ENCODE peak calls at places on chromosomes 2 and 18, in four cellular contexts. One of them, this sample, is unnamed. For H3K4me1, the result is how much of the 10 kb centered on the place peaks cover.

GRCh38 chr2:241815477-241816430 is 6.8 kb downstream of the NEU4 start:
- DNase-seq in Caco-2: no peak
- DNase-seq in adrenal gland: no peak
- DNase-seq in A549: no peak
- DNase-seq in this sample: no peak

GRCh38 chr18:59478591-59478990 is 119.5 kb upstream of the LMAN1 start:
- DNase-seq in Caco-2: no peak
- DNase-seq in adrenal gland: no peak
- DNase-seq in A549: no peak
- DNase-seq in this sample: peak

GRCh38 chr18:34114996-34115395 is 109.7 kb downstream of the NOL4 start:
- DNase-seq in Caco-2: no peak
- DNase-seq in adrenal gland: no peak
- DNase-seq in A549: no peak
- DNase-seq in this sample: no peak

GRCh38 chr2:183543731-183544130 is 419.5 kb downstream of the NUP35 start:
- DNase-seq in Caco-2: no peak
- DNase-seq in adrenal gland: no peak
- DNase-seq in A549: no peak
- DNase-seq in this sample: no peak

GRCh38 chr2:20640411-20641122 is 10.3 kb downstream of the HS1BP3 start:
- DNase-seq in Caco-2: no peak
- DNase-seq in adrenal gland: peak
- DNase-seq in A549: no peak
- DNase-seq in this sample: no peak

GRCh38 chr18:68840554-68841263 is 42.8 kb downstream of the CCDC102B start:
- DNase-seq in Caco-2: no peak
- DNase-seq in adrenal gland: no peak
- DNase-seq in A549: peak
- DNase-seq in this sample: no peak

GRCh38 chr2:207224814-207225482 is 59.2 kb upstream of the KLF7 start:
- DNase-seq in Caco-2: no peak
- DNase-seq in adrenal gland: no peak
- DNase-seq in A549: no peak
- DNase-seq in this sample: no peak

GRCh38 chr2:119252186-119253113 is 28.8 kb downstream of the STEAP3 start:
- DNase-seq in Caco-2: no peak
- DNase-seq in adrenal gland: no peak
- DNase-seq in A549: peak
- DNase-seq in this sample: no peak

GRCh38 chr2:20190862-20191713 is 33.8 kb downstream of the SDC1 start:
- DNase-seq in Caco-2: peak
- DNase-seq in adrenal gland: no peak
- DNase-seq in A549: peak
- DNase-seq in this sample: peak

GRCh38 chr2:101151141-101151858 is at the start of gene TBC1D8:
- DNase-seq in Caco-2: peak
- DNase-seq in adrenal gland: peak
- DNase-seq in A549: peak
- DNase-seq in this sample: peak

GRCh38 chr2:238166391-238167343 is 7.9 kb downstream of the ERFE start:
- DNase-seq in Caco-2: no peak
- DNase-seq in adrenal gland: no peak
- DNase-seq in A549: no peak
- DNase-seq in this sample: no peak

GRCh38 chr2:212173771-212174510 is 364.7 kb downstream of the ERBB4 start:
- DNase-seq in Caco-2: no peak
- DNase-seq in adrenal gland: no peak
- DNase-seq in A549: no peak
- DNase-seq in this sample: no peak

GRCh38 chr2:233422050-233422639 is 67.9 kb downstream of the DGKD start:
- DNase-seq in Caco-2: peak
- DNase-seq in adrenal gland: no peak
- DNase-seq in A549: peak
- DNase-seq in this sample: no peak

GRCh38 chr2:212135739-212136138 is 402.9 kb downstream of the ERBB4 start:
- DNase-seq in Caco-2: no peak
- DNase-seq in adrenal gland: no peak
- DNase-seq in A549: no peak
- DNase-seq in this sample: no peak

GRCh38 chr2:164839914-164840457 is 1.6 kb downstream of the COBLL1 start:
- DNase-seq in Caco-2: no peak
- DNase-seq in adrenal gland: no peak
- DNase-seq in A549: no peak
- DNase-seq in this sample: peak

GRCh38 chr18:68833756-68834155 is 35.9 kb downstream of the CCDC102B start:
- DNase-seq in Caco-2: no peak
- DNase-seq in adrenal gland: no peak
- DNase-seq in A549: no peak
- DNase-seq in this sample: no peak

GRCh38 chr2:127465258-127465657 is 47.0 kb downstream of the PROC start:
- DNase-seq in Caco-2: no peak
- DNase-seq in adrenal gland: no peak
- DNase-seq in A549: no peak
- DNase-seq in this sample: no peak

GRCh38 chr2:78601113-78601512 is 424.4 kb upstream of the REG3G start:
- DNase-seq in Caco-2: no peak
- DNase-seq in adrenal gland: no peak
- DNase-seq in A549: no peak
- DNase-seq in this sample: peak

GRCh38 chr2:64222351-64222750 is 78.1 kb upstream of the PELI1 start:
- DNase-seq in Caco-2: no peak
- DNase-seq in adrenal gland: peak
- DNase-seq in A549: no peak
- DNase-seq in this sample: peak

GRCh38 chr2:134217924-134218323 is 35.9 kb upstream of the MGAT5 start:
- DNase-seq in Caco-2: no peak
- DNase-seq in adrenal gland: no peak
- DNase-seq in A549: no peak
- DNase-seq in this sample: no peak

GRCh38 chr2:72915907-72916742 is 1.2 kb upstream of the EMX1 start:
- DNase-seq in Caco-2: peak
- DNase-seq in adrenal gland: peak
- DNase-seq in A549: peak
- DNase-seq in this sample: peak
- H3K4me3 ChIP-seq in Caco-2: peak
- H3K4me3 ChIP-seq in adrenal gland: no peak
- H3K4me3 ChIP-seq in A549: peak
- H3K4me3 ChIP-seq in this sample: peak

GRCh38 chr2:106126295-106126694 is 67.8 kb downstream of the UXS1 start:
- DNase-seq in Caco-2: no peak
- DNase-seq in adrenal gland: no peak
- DNase-seq in A549: no peak
- DNase-seq in this sample: no peak

GRCh38 chr2:106124126-106124756 is 69.9 kb downstream of the UXS1 start:
- DNase-seq in Caco-2: no peak
- DNase-seq in adrenal gland: no peak
- DNase-seq in A549: no peak
- DNase-seq in this sample: no peak

GRCh38 chr2:106127282-106127771 is 66.8 kb downstream of the UXS1 start:
- DNase-seq in Caco-2: no peak
- DNase-seq in adrenal gland: no peak
- DNase-seq in A549: no peak
- DNase-seq in this sample: no peak

GRCh38 chr2:106126705-106127281 is 67.3 kb downstream of the UXS1 start:
- DNase-seq in Caco-2: no peak
- DNase-seq in adrenal gland: no peak
- DNase-seq in A549: no peak
- DNase-seq in this sample: no peak

DNA sequence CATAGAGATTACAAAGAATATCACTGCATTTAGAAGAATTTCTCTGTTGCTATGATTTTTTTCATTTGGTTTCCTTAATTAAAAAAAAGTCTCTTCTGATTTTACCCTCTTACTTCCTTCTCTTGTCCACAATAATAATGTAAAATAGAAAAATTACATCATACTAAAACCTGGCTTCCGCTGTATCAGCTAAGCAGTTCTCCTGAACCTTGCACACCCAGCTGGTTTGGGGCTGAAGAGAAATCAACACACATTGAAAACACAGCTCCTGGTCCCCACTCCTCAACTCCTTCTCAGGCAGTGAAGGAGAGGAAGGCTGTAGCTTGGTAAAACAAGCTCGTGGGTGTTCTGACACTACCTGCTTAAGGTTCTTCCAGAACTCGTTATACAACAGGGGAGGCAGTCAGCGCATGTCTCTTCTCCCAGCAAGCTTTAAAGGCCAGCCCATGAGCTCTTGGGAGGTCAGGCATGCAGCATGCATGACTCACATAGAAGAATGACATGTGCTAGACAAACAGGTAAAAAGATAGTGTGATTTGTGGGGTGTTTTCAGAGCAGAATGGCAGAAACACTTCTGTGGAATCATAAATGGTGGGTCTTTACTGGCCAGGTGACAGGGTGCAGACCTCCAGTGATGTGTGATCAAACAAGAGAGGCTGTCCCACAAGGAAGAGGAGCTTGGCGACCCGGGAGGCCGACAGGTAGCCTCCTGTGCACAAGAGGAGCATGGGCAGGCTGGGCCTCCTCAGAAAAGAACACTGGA is 69.1 kb downstream of the UXS1 start:
- DNase-seq in Caco-2: peak
- DNase-seq in adrenal gland: no peak
- DNase-seq in A549: no peak
- DNase-seq in this sample: no peak
- H3K4me1 ChIP-seq in Caco-2: half or more
- H3K4me1 ChIP-seq in adrenal gland: under half
- H3K4me1 ChIP-seq in A549: under half
- H3K4me1 ChIP-seq in this sample: under half

GRCh38 chr18:52902188-52902587 is 562.2 kb downstream of the DCC start:
- DNase-seq in Caco-2: no peak
- DNase-seq in adrenal gland: no peak
- DNase-seq in A549: no peak
- DNase-seq in this sample: no peak

GRCh38 chr18:52907522-52907921 is 567.5 kb downstream of the DCC start:
- DNase-seq in Caco-2: no peak
- DNase-seq in adrenal gland: no peak
- DNase-seq in A549: no peak
- DNase-seq in this sample: no peak

GRCh38 chr18:52907942-52908341 is 567.9 kb downstream of the DCC start:
- DNase-seq in Caco-2: no peak
- DNase-seq in adrenal gland: no peak
- DNase-seq in A549: no peak
- DNase-seq in this sample: no peak

GRCh38 chr18:52903858-52904257 is 563.9 kb downstream of the DCC start:
- DNase-seq in Caco-2: no peak
- DNase-seq in adrenal gland: peak
- DNase-seq in A549: peak
- DNase-seq in this sample: peak
- TF ChIP-seq CTCF in Caco-2: peak
- TF ChIP-seq CTCF in adrenal gland: peak
- TF ChIP-seq CTCF in A549: peak
- TF ChIP-seq CTCF in this sample: peak

GRCh38 chr2:74293191-74294065 is 49.8 kb downstream of the SLC4A5 start:
- DNase-seq in Caco-2: no peak
- DNase-seq in adrenal gland: no peak
- DNase-seq in A549: no peak
- DNase-seq in this sample: no peak

GRCh38 chr2:74301262-74301661 is 42.0 kb downstream of the SLC4A5 start:
- DNase-seq in Caco-2: no peak
- DNase-seq in adrenal gland: no peak
- DNase-seq in A549: no peak
- DNase-seq in this sample: no peak

GRCh38 chr2:74300506-74300905 is 42.7 kb downstream of the SLC4A5 start:
- DNase-seq in Caco-2: no peak
- DNase-seq in adrenal gland: no peak
- DNase-seq in A549: no peak
- DNase-seq in this sample: no peak

GRCh38 chr2:74297391-74297790 is 45.8 kb downstream of the SLC4A5 start:
- DNase-seq in Caco-2: no peak
- DNase-seq in adrenal gland: no peak
- DNase-seq in A549: no peak
- DNase-seq in this sample: no peak

DNA sequence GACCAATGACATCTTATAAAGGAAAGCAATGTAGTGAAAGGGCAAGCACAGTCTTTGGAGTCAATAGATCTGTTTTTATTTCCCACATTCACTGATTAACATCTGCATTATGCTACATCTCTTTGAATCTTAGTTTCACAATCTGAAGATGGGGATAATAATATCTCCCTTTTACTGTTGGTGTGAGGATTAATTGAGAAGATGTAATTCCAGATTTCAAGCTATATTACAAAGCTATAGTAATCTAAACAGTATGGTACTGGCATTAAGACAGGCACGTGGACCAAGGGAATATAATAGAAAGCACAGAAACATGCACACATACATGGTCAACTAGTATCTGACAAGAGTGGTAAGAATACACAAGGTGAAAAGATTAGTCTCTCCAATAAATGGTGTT is 45.3 kb downstream of the SLC4A5 start:
- DNase-seq in Caco-2: no peak
- DNase-seq in adrenal gland: no peak
- DNase-seq in A549: no peak
- DNase-seq in this sample: no peak
- H3K4me3 ChIP-seq in Caco-2: no peak
- H3K4me3 ChIP-seq in adrenal gland: no peak
- H3K4me3 ChIP-seq in A549: no peak
- H3K4me3 ChIP-seq in this sample: no peak